ENCODE peak calls at places on chromosomes 7 and 10, in ten cellular contexts. Z is activated T-helper 1 cell treated with anti-CD3 and anti-CD28 coated beads, Interleukin-2, amount 50 U/mL, for 16 hours; O is endothelial cell; J is fibroblast of the aortic adventitia; G is NCI-H2029; V is amygdala; S is hepatocyte; F is activated CD4-positive, alpha-beta T cell treated with anti-CD3 and anti-CD28 coated beads, Interleukin-2, amount 10 ng/mL, durations not matched to agents 7 days and 5 days; I is AG04450; L is CD8-positive, alpha-beta memory T cell. C is an unnamed sample.

GRCh38 chr7:24727165-24728120 is 29.8 kb downstream of the GSDME start:
- DNase-seq in Z (no peak), O (no peak), J (peak), G (no peak), V (no peak), S (no peak), F (no peak), I (no peak), L (no peak), C (peak)

GRCh38 chr10:36675458-36675880 is 449.9 kb upstream of the ANKRD30A start:
- DNase-seq in Z (no peak), O (no peak), J (peak), G (no peak), V (no peak), S (no peak), F (no peak), I (no peak), L (no peak), C (peak)

GRCh38 chr7:1466524-1467271 is 7.4 kb upstream of the MICALL2 start:
- DNase-seq in Z (no peak), O (no peak), J (peak), G (peak), V (peak), S (peak), F (no peak), I (no peak), L (no peak), C (peak)

GRCh38 chr7:84847790-84848189 is 339.1 kb downstream of the SEMA3D start:
- DNase-seq in Z (no peak), O (no peak), J (peak), G (no peak), V (no peak), S (no peak), F (no peak), I (no peak), L (no peak), C (no peak)

GRCh38 chr10:126017961-126018560 is 121.7 kb downstream of the FANK1 start:
- DNase-seq in Z (no peak), O (no peak), J (peak), G (no peak), V (no peak), S (peak), F (no peak), I (peak), L (no peak), C (peak)

GRCh38 chr10:114179148-114179547 is at the start of gene TDRD1:
- DNase-seq in Z (no peak), O (no peak), J (no peak), G (no peak), V (no peak), S (no peak), F (no peak), I (no peak), L (no peak), C (no peak)

GRCh38 chr7:38846280-38846679 is 62.7 kb downstream of the VPS41 start:
- DNase-seq in Z (no peak), O (no peak), J (no peak), G (no peak), V (no peak), S (peak), F (no peak), I (no peak), L (no peak), C (no peak)

GRCh38 chr10:85873063-85873462 is 493.5 kb downstream of the GRID1 start:
- DNase-seq in Z (no peak), O (no peak), J (no peak), G (no peak), V (no peak), S (no peak), F (no peak), I (no peak), L (no peak), C (no peak)

GRCh38 chr7:74069790-74070618 is 13.6 kb upstream of the LIMK1 start:
- DNase-seq in Z (no peak), O (no peak), J (no peak), G (no peak), V (no peak), S (no peak), F (no peak), I (no peak), L (no peak), C (no peak)